ENCODE peak calls at places on chromosome 12, in eight cellular contexts. M, V, R, C, O, A, I and L are unnamed samples. For H3K4me1, the result is how much of the 10 kb centered on the place peaks cover.

GRCh38 chr12:44526655-44527199 is 349.4 kb downstream of the NELL2 start:
- DNase-seq in M (no peak), V (no peak), R (no peak), C (no peak), O (no peak), A (no peak), I (no peak), L (no peak)

GRCh38 chr12:102948941-102949352 is 8.5 kb upstream of the ASCL1 start:
- DNase-seq in M (peak), V (peak), R (peak), C (peak), O (no peak), A (peak), I (no peak), L (no peak)

GRCh38 chr12:42237853-42238239 is 202 bp downstream of the YAF2 start:
- DNase-seq in M (no peak), V (no peak), R (no peak), C (no peak), O (no peak), A (no peak), I (no peak), L (peak)

GRCh38 chr12:88952543-88952942 is 372.3 kb upstream of the KITLG start:
- DNase-seq in M (no peak), V (no peak), R (peak), C (no peak), O (no peak), A (peak), I (peak), L (no peak)

GRCh38 chr12:127060310-127060847 is 1206.6 kb upstream of the TMEM132C start:
- DNase-seq in M (peak), V (no peak), R (no peak), C (peak), O (no peak), A (no peak), I (no peak), L (peak)

GRCh38 chr12:131621701-131622421 is 89.0 kb upstream of the SFSWAP start:
- DNase-seq in M (no peak), V (no peak), R (no peak), C (peak), O (peak), A (no peak), I (no peak), L (peak)

GRCh38 chr12:77325505-77325904 is 260.1 kb upstream of the E2F7 start:
- DNase-seq in M (no peak), V (no peak), R (no peak), C (peak), O (no peak), A (no peak), I (no peak), L (peak)

GRCh38 chr12:28975564-28976340 is 173.3 kb upstream of the FAR2 start:
- DNase-seq in M (no peak), V (no peak), R (no peak), C (no peak), O (no peak), A (peak), I (peak), L (no peak)

GRCh38 chr12:31002999-31003398 is 70.7 kb upstream of the DDX11 start:
- DNase-seq in M (no peak), V (no peak), R (peak), C (no peak), O (no peak), A (peak), I (peak), L (peak)

GRCh38 chr12:87171356-87171755 is 857.8 kb downstream of the C12orf50 start:
- DNase-seq in M (no peak), V (no peak), R (no peak), C (no peak), O (no peak), A (no peak), I (no peak), L (no peak)

GRCh38 chr12:122544537-122544936 is 17.5 kb downstream of the KNTC1 start:
- DNase-seq in M (no peak), V (no peak), R (no peak), C (no peak), O (no peak), A (no peak), I (no peak), L (no peak)

GRCh38 chr12:89129471-89129870 is 222.8 kb downstream of the DUSP6 start:
- DNase-seq in M (no peak), V (no peak), R (no peak), C (no peak), O (no peak), A (no peak), I (no peak), L (no peak)

GRCh38 chr12:53617700-53618099 is 8.5 kb downstream of the ATF7 start:
- DNase-seq in M (no peak), V (no peak), R (no peak), C (no peak), O (no peak), A (no peak), I (no peak), L (no peak)

GRCh38 chr12:94148841-94149780 is 734 bp downstream of the PLXNC1 start:
- DNase-seq in M (no peak), V (peak), R (peak), C (peak), O (peak), A (peak), I (peak), L (peak)

GRCh38 chr12:4556730-4557519 is 5.1 kb upstream of the DYRK4 start:
- DNase-seq in M (no peak), V (no peak), R (no peak), C (no peak), O (no peak), A (no peak), I (no peak), L (no peak)

GRCh38 chr12:50061946-50062725 is 4.7 kb downstream of the ASIC1 start:
- DNase-seq in M (no peak), V (no peak), R (no peak), C (no peak), O (no peak), A (peak), I (peak), L (peak)

GRCh38 chr12:25089738-25090137 is 105.2 kb downstream of the DNAI7 start:
- DNase-seq in M (no peak), V (no peak), R (no peak), C (no peak), O (no peak), A (peak), I (peak), L (no peak)

GRCh38 chr12:131529196-131530040 is 181.5 kb upstream of the SFSWAP start:
- DNase-seq in M (peak), V (no peak), R (no peak), C (no peak), O (no peak), A (no peak), I (no peak), L (no peak)

GRCh38 chr12:65825573-65826512 is 1.6 kb downstream of the HMGA2 start:
- DNase-seq in M (no peak), V (no peak), R (peak), C (peak), O (peak), A (peak), I (peak), L (peak)

GRCh38 chr12:68001486-68002466 is 12.5 kb downstream of the IFNG-AS1 start:
- DNase-seq in M (peak), V (peak), R (peak), C (no peak), O (no peak), A (peak), I (no peak), L (no peak)

GRCh38 chr12:26011099-26011498 is 52.6 kb downstream of the RASSF8 start:
- DNase-seq in M (no peak), V (no peak), R (peak), C (no peak), O (no peak), A (peak), I (peak), L (peak)

GRCh38 chr12:130538343-130539095 is 177.6 kb downstream of the RIMBP2 start:
- DNase-seq in M (no peak), V (no peak), R (no peak), C (no peak), O (no peak), A (no peak), I (no peak), L (no peak)

GRCh38 chr12:49666176-49666575 is 41.0 kb downstream of the FMNL3 start:
- DNase-seq in M (no peak), V (no peak), R (no peak), C (no peak), O (no peak), A (no peak), I (no peak), L (no peak)

GRCh38 chr12:41418586-41418985 is 230.5 kb downstream of the PDZRN4 start:
- DNase-seq in M (no peak), V (no peak), R (no peak), C (peak), O (no peak), A (no peak), I (no peak), L (no peak)

GRCh38 chr12:18837025-18837424 is 99.1 kb downstream of the CAPZA3 start:
- DNase-seq in M (no peak), V (no peak), R (peak), C (no peak), O (no peak), A (peak), I (peak), L (no peak)

GRCh38 chr12:88628856-88629509 is 48.7 kb upstream of the KITLG start:
- DNase-seq in M (no peak), V (no peak), R (no peak), C (no peak), O (no peak), A (no peak), I (no peak), L (no peak)

GRCh38 chr12:40171501-40171900 is 53.3 kb upstream of the LRRK2 start:
- DNase-seq in M (no peak), V (no peak), R (no peak), C (no peak), O (no peak), A (no peak), I (no peak), L (no peak)

GRCh38 chr12:111557271-111558106 is 41.6 kb downstream of the ATXN2 start:
- DNase-seq in M (no peak), V (no peak), R (no peak), C (no peak), O (no peak), A (peak), I (peak), L (no peak)

GRCh38 chr12:19771858-19772257 is 332.6 kb downstream of the AEBP2 start:
- DNase-seq in M (no peak), V (no peak), R (peak), C (no peak), O (no peak), A (peak), I (peak), L (peak)

GRCh38 chr12:82958966-82959365 is 272.3 kb downstream of the TMTC2 start:
- DNase-seq in M (no peak), V (no peak), R (no peak), C (no peak), O (no peak), A (no peak), I (no peak), L (no peak)

GRCh38 chr12:105273601-105274000 is 37.6 kb upstream of the APPL2 start:
- DNase-seq in M (no peak), V (no peak), R (no peak), C (no peak), O (no peak), A (no peak), I (no peak), L (no peak)

GRCh38 chr12:71846322-71846940 is 6.9 kb downstream of the TBC1D15 start:
- DNase-seq in M (no peak), V (peak), R (peak), C (no peak), O (no peak), A (peak), I (peak), L (peak)
- H3K4me1 ChIP-seq in M (under half), V (under half), R (under half), C (under half), O (under half), A (under half), I (under half), L (under half)

GRCh38 chr12:113735146-113735545 is 231.0 kb downstream of the RBM19 start:
- DNase-seq in M (no peak), V (no peak), R (no peak), C (peak), O (no peak), A (no peak), I (no peak), L (no peak)
- H3K4me2 ChIP-seq in M (no peak), V (no peak), R (no peak), C (peak), O (peak), A (no peak), I (no peak), L (no peak)

GRCh38 chr12:115433014-115433634 is 749.1 kb upstream of the TBX3 start:
- DNase-seq in M (no peak), V (no peak), R (no peak), C (peak), O (no peak), A (no peak), I (no peak), L (no peak)
- H3K4me1 ChIP-seq in M (under half), V (under half), R (under half), C (under half), O (under half), A (under half), I (under half), L (under half)

DNA sequence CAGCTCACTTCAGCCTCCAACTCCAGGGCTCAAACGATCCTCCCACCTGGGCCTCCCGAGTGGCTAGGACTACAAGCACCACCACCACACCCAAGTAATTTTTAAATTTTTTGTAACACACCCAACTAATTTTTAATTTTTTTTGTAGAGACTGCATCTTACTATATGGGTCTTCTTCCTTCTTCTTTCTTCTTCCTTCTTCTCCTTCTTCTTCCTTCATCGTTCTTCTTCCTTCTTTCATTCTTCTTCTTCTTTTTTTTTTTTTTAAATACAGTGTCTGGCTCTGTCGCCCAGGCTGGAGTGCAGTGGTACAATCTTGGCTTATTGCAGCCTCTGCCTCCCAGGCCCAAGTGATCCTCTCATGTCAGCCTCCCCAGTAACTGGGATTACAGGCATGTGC is 965 bp upstream of the CREBL2 start:
- DNase-seq in M (no peak), V (no peak), R (no peak), C (no peak), O (no peak), A (no peak), I (no peak), L (no peak)
- H3K4me2 ChIP-seq in M (peak), V (peak), R (no peak), C (no peak), O (no peak), A (no peak), I (peak), L (peak)

GRCh38 chr12:27626239-27626638 is 70.0 kb upstream of the REP15 start:
- DNase-seq in M (no peak), V (no peak), R (no peak), C (no peak), O (no peak), A (peak), I (peak), L (no peak)

GRCh38 chr12:27624586-27624985 is 71.7 kb upstream of the REP15 start:
- DNase-seq in M (no peak), V (no peak), R (no peak), C (no peak), O (no peak), A (peak), I (peak), L (no peak)

GRCh38 chr12:27620121-27620520 is 76.1 kb upstream of the REP15 start:
- DNase-seq in M (no peak), V (no peak), R (peak), C (no peak), O (no peak), A (no peak), I (no peak), L (no peak)

GRCh38 chr12:27622436-27623185 is 73.6 kb upstream of the REP15 start:
- DNase-seq in M (no peak), V (no peak), R (no peak), C (no peak), O (no peak), A (peak), I (peak), L (no peak)

GRCh38 chr12:27623645-27624044 is 72.6 kb upstream of the REP15 start:
- DNase-seq in M (no peak), V (no peak), R (peak), C (no peak), O (no peak), A (peak), I (peak), L (no peak)
- H3K4me1 ChIP-seq in M (under half), V (under half), R (under half), C (under half), O (under half), A (under half), I (half or more), L (half or more)

GRCh38 chr12:113372371-113372770 is 14.0 kb downstream of the PLBD2 start:
- DNase-seq in M (no peak), V (no peak), R (no peak), C (no peak), O (no peak), A (no peak), I (no peak), L (no peak)

GRCh38 chr12:113374823-113375428 is 16.5 kb downstream of the PLBD2 start:
- DNase-seq in M (no peak), V (no peak), R (no peak), C (no peak), O (no peak), A (no peak), I (no peak), L (no peak)

GRCh38 chr12:113373440-113373839 is 15.1 kb downstream of the PLBD2 start:
- DNase-seq in M (no peak), V (no peak), R (no peak), C (no peak), O (no peak), A (no peak), I (no peak), L (no peak)

GRCh38 chr12:113371808-113372207 is 13.4 kb downstream of the PLBD2 start:
- DNase-seq in M (no peak), V (no peak), R (no peak), C (no peak), O (no peak), A (no peak), I (no peak), L (peak)

DNA sequence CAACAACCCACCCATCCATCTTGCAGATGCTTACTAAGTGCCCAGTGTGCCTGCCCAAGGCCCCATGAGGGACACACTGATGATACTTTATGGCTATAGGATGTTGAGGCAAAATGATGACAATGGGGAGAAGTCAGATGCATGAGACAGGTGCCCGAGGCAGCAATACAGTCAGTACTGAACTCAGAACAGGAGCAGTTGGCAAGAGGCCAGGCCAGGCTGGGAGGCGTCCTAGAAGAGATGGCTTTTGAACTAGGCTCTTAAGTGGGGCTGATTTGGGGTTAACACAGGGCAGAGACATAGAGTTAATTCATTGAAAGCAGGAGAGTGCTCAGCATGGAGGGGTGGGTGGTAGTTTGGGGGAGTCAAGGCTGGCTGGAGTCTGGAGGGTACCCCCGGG is 15.6 kb downstream of the PLBD2 start:
- DNase-seq in M (no peak), V (no peak), R (no peak), C (no peak), O (no peak), A (no peak), I (no peak), L (no peak)
- H3K4me2 ChIP-seq in M (no peak), V (no peak), R (no peak), C (no peak), O (no peak), A (no peak), I (no peak), L (no peak)

GRCh38 chr12:1613860-1614259 is 15.2 kb upstream of the WNT5B start:
- DNase-seq in M (peak), V (no peak), R (no peak), C (no peak), O (no peak), A (no peak), I (no peak), L (no peak)

GRCh38 chr12:1611775-1612174 is 17.3 kb upstream of the WNT5B start:
- DNase-seq in M (no peak), V (no peak), R (peak), C (no peak), O (no peak), A (peak), I (peak), L (peak)

GRCh38 chr12:1612196-1612595 is 16.8 kb upstream of the WNT5B start:
- DNase-seq in M (no peak), V (no peak), R (no peak), C (no peak), O (no peak), A (peak), I (no peak), L (no peak)

GRCh38 chr12:1616233-1617066 is 12.6 kb upstream of the WNT5B start:
- DNase-seq in M (no peak), V (peak), R (no peak), C (no peak), O (no peak), A (no peak), I (no peak), L (no peak)

DNA sequence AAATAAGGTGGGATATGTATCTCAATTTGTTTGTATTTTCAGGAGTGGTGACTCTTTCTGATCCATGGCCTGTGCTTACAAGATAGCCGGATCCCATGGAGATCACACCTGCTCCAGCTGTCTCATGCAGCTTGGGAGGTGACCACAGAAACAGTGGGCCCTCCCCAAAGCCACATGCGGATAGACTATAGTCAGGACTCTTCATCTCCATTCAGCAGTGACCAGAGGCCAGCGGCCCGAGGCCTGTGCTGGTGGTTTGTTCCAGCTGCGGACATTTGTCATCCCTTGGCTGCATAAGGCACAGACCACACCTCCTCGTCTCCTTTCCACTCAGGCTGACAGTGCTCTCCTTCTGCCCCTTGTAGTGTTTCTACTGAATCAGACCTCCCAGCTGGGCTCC is 14.7 kb upstream of the WNT5B start:
- DNase-seq in M (peak), V (no peak), R (no peak), C (no peak), O (no peak), A (no peak), I (no peak), L (no peak)
- H3K4me1 ChIP-seq in M (under half), V (under half), R (under half), C (under half), O (under half), A (under half), I (under half), L (under half)